ENCODE peak calls at places on chromosomes 11 and 22, in eight cellular contexts. E, K, M, A, N, C, B and F are unnamed samples.

GRCh38 chr11:109972181-109972715 is 120.9 kb upstream of the ZC3H12C start:
- DNase-seq in C (no peak), E (peak), B (no peak), K (no peak), A (no peak), N (no peak), M (no peak), F (no peak)

GRCh38 chr22:33465554-33465953 is 407.4 kb upstream of the SYN3 start:
- DNase-seq in A (no peak), N (no peak), M (no peak), B (no peak), E (peak), K (no peak), C (no peak), F (no peak)

GRCh38 chr11:44628730-44629361 is 63.4 kb downstream of the CD82 start:
- DNase-seq in B (no peak), A (peak), C (no peak), M (no peak), N (no peak), E (no peak), K (no peak), F (no peak)

GRCh38 chr22:48180631-48181030 is 1418.2 kb downstream of the TBC1D22A start:
- DNase-seq in E (no peak), A (no peak), K (no peak), M (no peak), B (peak), C (no peak), N (no peak), F (peak)

GRCh38 chr22:21921729-21922128 is 30.9 kb downstream of the PPM1F start:
- DNase-seq in C (no peak), M (no peak), A (no peak), B (no peak), N (no peak), K (no peak), E (no peak), F (no peak)

GRCh38 chr11:68116126-68116525 is 5.1 kb downstream of the CHKA start:
- DNase-seq in K (no peak), B (no peak), N (no peak), C (no peak), A (no peak), M (no peak), E (no peak), F (no peak)

GRCh38 chr11:88689548-88690240 is 352.2 kb upstream of the CTSC start:
- DNase-seq in M (no peak), B (no peak), E (no peak), A (no peak), C (no peak), N (no peak), K (no peak), F (no peak)

GRCh38 chr11:66727282-66727882 is 1.6 kb downstream of the SPTBN2 start:
- DNase-seq in M (no peak), E (peak), A (peak), B (peak), C (peak), N (no peak), K (no peak), F (peak)

GRCh38 chr11:121292503-121293275 is at the start of gene SC5D:
- DNase-seq in M (peak), A (peak), B (peak), C (peak), E (peak), N (peak), K (peak), F (peak)

GRCh38 chr11:133711545-133711944 is 133.8 kb downstream of the SPATA19 start:
- DNase-seq in A (no peak), M (no peak), B (no peak), K (no peak), N (no peak), C (no peak), E (no peak), F (no peak)

GRCh38 chr11:61170566-61170965 is 9.3 kb upstream of the VPS37C start:
- DNase-seq in N (no peak), B (no peak), M (no peak), K (no peak), A (no peak), E (no peak), C (no peak), F (no peak)

GRCh38 chr11:132874638-132875037 is 657.7 kb downstream of the OPCML start:
- DNase-seq in A (no peak), N (no peak), K (no peak), E (no peak), C (no peak), B (peak), M (no peak), F (peak)

GRCh38 chr22:49951001-49951677 is 9.4 kb upstream of the PIM3 start:
- DNase-seq in C (no peak), M (no peak), A (peak), N (no peak), E (no peak), B (no peak), K (no peak), F (no peak)

GRCh38 chr11:69204246-69205124 is 48.8 kb downstream of the SMIM38 start:
- DNase-seq in M (no peak), K (no peak), A (no peak), E (no peak), B (no peak), C (no peak), N (no peak), F (no peak)

GRCh38 chr11:723120-723883 is 17.3 kb downstream of the EPS8L2 start:
- DNase-seq in E (peak), M (no peak), N (no peak), C (peak), B (no peak), A (no peak), K (no peak), F (peak)

GRCh38 chr22:38144025-38144405 is 33.5 kb upstream of the BAIAP2L2 start:
- DNase-seq in A (no peak), N (no peak), B (no peak), K (no peak), E (no peak), C (no peak), M (no peak), F (no peak)

GRCh38 chr22:27317156-27317555 is 484.4 kb downstream of the MN1 start:
- DNase-seq in B (no peak), N (no peak), C (no peak), M (no peak), A (no peak), E (no peak), K (no peak), F (peak)

GRCh38 chr11:67288198-67288451 is 978 bp upstream of the ANKRD13D start:
- DNase-seq in E (no peak), K (no peak), A (no peak), M (no peak), C (no peak), N (no peak), B (no peak), F (no peak)

GRCh38 chr11:33698921-33699320 is 1.7 kb downstream of the C11orf91 start:
- DNase-seq in K (no peak), A (no peak), M (no peak), E (no peak), B (no peak), N (no peak), C (no peak), F (no peak)

GRCh38 chr11:116498161-116498560 is 274.6 kb downstream of the BUD13 start:
- DNase-seq in N (no peak), M (no peak), C (no peak), K (no peak), A (no peak), B (no peak), E (no peak), F (no peak)

GRCh38 chr11:33801821-33802413 is 27.6 kb upstream of the FBXO3 start:
- DNase-seq in E (no peak), C (no peak), K (no peak), M (no peak), B (no peak), A (no peak), N (no peak), F (peak)

GRCh38 chr11:120034881-120035620 is 102.9 kb downstream of the TRIM29 start:
- DNase-seq in M (no peak), N (no peak), B (no peak), E (no peak), K (no peak), A (peak), C (no peak), F (no peak)

GRCh38 chr11:46391578-46392420 is at the start of gene CHRM4:
- DNase-seq in N (no peak), C (peak), A (peak), E (no peak), B (peak), M (no peak), K (no peak), F (peak)

GRCh38 chr11:1131033-1131911 is 26.5 kb upstream of the MUC5AC start:
- DNase-seq in A (peak), E (no peak), B (no peak), K (no peak), N (no peak), C (no peak), M (no peak), F (no peak)

GRCh38 chr11:110044226-110044968 is 48.8 kb upstream of the ZC3H12C start:
- DNase-seq in M (no peak), A (no peak), B (no peak), C (no peak), N (no peak), K (no peak), E (no peak), F (peak)

GRCh38 chr11:4677948-4678347 is 19.7 kb downstream of the OR51E2 start:
- DNase-seq in C (no peak), K (no peak), B (no peak), N (no peak), A (no peak), M (no peak), E (no peak), F (no peak)

GRCh38 chr11:13073119-13073981 is 64.2 kb downstream of the RASSF10 start:
- DNase-seq in A (no peak), K (no peak), E (no peak), M (peak), N (no peak), C (no peak), B (peak), F (peak)

GRCh38 chr11:47220401-47220821 is 5.6 kb downstream of the DDB2 start:
- DNase-seq in A (no peak), K (no peak), N (no peak), E (no peak), M (no peak), C (no peak), B (no peak), F (peak)

GRCh38 chr11:69390561-69390960 is 90.9 kb upstream of the LINC01488 start:
- DNase-seq in C (no peak), N (no peak), A (no peak), E (no peak), M (no peak), K (no peak), B (no peak), F (no peak)

GRCh38 chr11:61011239-61011870 is 39.9 kb downstream of the CD6 start:
- DNase-seq in C (no peak), N (no peak), A (no peak), E (no peak), M (no peak), B (no peak), K (no peak), F (peak)

GRCh38 chr11:3192511-3193372 is 25.9 kb downstream of the MRGPRG start:
- DNase-seq in N (no peak), E (no peak), M (no peak), K (no peak), B (no peak), C (no peak), A (no peak), F (no peak)

GRCh38 chr11:95338430-95338991 is 107.5 kb upstream of the SESN3 start:
- DNase-seq in M (no peak), K (peak), E (peak), A (peak), B (no peak), C (no peak), N (no peak), F (peak)